ENCODE peak calls at places on chromosomes 6 and 20, in nine cellular contexts. G is hepatocyte, S is lower leg skin, Y is AG04450, Q is neural progenitor cell, B is PC-9, X is breast epithelium, D is thyroid gland, F is GM23248. R is an unnamed sample.

GRCh38 chr20:21941941-21942805 is 236.7 kb downstream of the PAX1 start:
- DNase-seq in G (no peak), S (no peak), Y (no peak), Q (no peak), B (no peak), X (no peak), D (no peak), F (no peak), R (no peak)

GRCh38 chr6:144007779-144008500 is at the start of gene PLAGL1:
- DNase-seq in G (peak), S (peak), Y (peak), Q (peak), B (no peak), X (no peak), D (peak), F (peak), R (peak)

GRCh38 chr6:44285552-44286284 is 15.5 kb downstream of the TMEM151B start:
- DNase-seq in G (no peak), S (no peak), Y (no peak), Q (peak), B (no peak), X (no peak), D (no peak), F (peak), R (peak)

GRCh38 chr6:157614026-157614484 is 209.0 kb upstream of the SNX9 start:
- DNase-seq in G (no peak), S (no peak), Y (no peak), Q (no peak), B (peak), X (no peak), D (no peak), F (no peak), R (peak)

GRCh38 chr20:51036827-51037229 is 13.9 kb upstream of the KCNG1 start:
- DNase-seq in G (no peak), S (no peak), Y (no peak), Q (no peak), B (no peak), X (no peak), D (no peak), F (peak), R (peak)

GRCh38 chr6:70590387-70590786 is 23.7 kb downstream of the SDHAF4 start:
- DNase-seq in G (no peak), S (no peak), Y (no peak), Q (no peak), B (peak), X (no peak), D (no peak), F (no peak), R (no peak)

GRCh38 chr6:18823782-18824386 is 436.7 kb downstream of the RNF144B start:
- DNase-seq in G (peak), S (no peak), Y (no peak), Q (peak), B (peak), X (no peak), D (peak), F (peak), R (peak)

GRCh38 chr20:25042531-25043498 is 15.1 kb downstream of the ACSS1 start:
- DNase-seq in G (no peak), S (no peak), Y (no peak), Q (no peak), B (peak), X (no peak), D (peak), F (no peak), R (no peak)

GRCh38 chr6:41573268-41573667 is 27.1 kb downstream of the FOXP4 start:
- DNase-seq in G (no peak), S (no peak), Y (no peak), Q (peak), B (no peak), X (no peak), D (no peak), F (no peak), R (no peak)

GRCh38 chr20:49999329-49999728 is 16.5 kb downstream of the SNAI1 start:
- DNase-seq in G (no peak), S (no peak), Y (no peak), Q (no peak), B (no peak), X (no peak), D (no peak), F (no peak), R (no peak)

GRCh38 chr6:25963426-25964123 is 973 bp downstream of the TRIM38 start:
- DNase-seq in G (no peak), S (no peak), Y (no peak), Q (no peak), B (peak), X (no peak), D (no peak), F (no peak), R (no peak)

GRCh38 chr6:31402324-31403282 is 792 bp upstream of the MICA start:
- DNase-seq in G (peak), S (peak), Y (no peak), Q (no peak), B (no peak), X (peak), D (peak), F (peak), R (no peak)

GRCh38 chr20:10250902-10251301 is 32.3 kb downstream of the SNAP25 start:
- DNase-seq in G (peak), S (no peak), Y (no peak), Q (no peak), B (peak), X (no peak), D (no peak), F (no peak), R (no peak)

GRCh38 chr6:25012657-25013056 is 76.9 kb upstream of the RIPOR2 start:
- DNase-seq in G (no peak), S (no peak), Y (no peak), Q (no peak), B (peak), X (no peak), D (no peak), F (peak), R (peak)

GRCh38 chr20:32702706-32703425 is 29.1 kb upstream of the C20orf203 start:
- DNase-seq in G (no peak), S (no peak), Y (no peak), Q (peak), B (no peak), X (no peak), D (no peak), F (no peak), R (no peak)

GRCh38 chr6:141133346-141133745 is 999.4 kb upstream of the GJE1 start:
- DNase-seq in G (no peak), S (no peak), Y (no peak), Q (no peak), B (no peak), X (no peak), D (no peak), F (no peak), R (no peak)

GRCh38 chr20:19890358-19891117 is 126.6 kb upstream of the NAA20 start:
- DNase-seq in G (peak), S (no peak), Y (no peak), Q (no peak), B (no peak), X (no peak), D (no peak), F (no peak), R (peak)

GRCh38 chr20:2840967-2841531 is 504 bp downstream of the VPS16 start:
- DNase-seq in G (peak), S (peak), Y (peak), Q (peak), B (no peak), X (no peak), D (peak), F (peak), R (peak)

GRCh38 chr6:2768125-2768524 is 2.9 kb downstream of the WRNIP1 start:
- DNase-seq in G (no peak), S (no peak), Y (no peak), Q (no peak), B (no peak), X (no peak), D (no peak), F (no peak), R (no peak)

GRCh38 chr20:58888521-58889333 is 36.2 kb downstream of the GNAS start:
- DNase-seq in G (peak), S (peak), Y (no peak), Q (peak), B (peak), X (peak), D (peak), F (peak), R (peak)

GRCh38 chr6:134211297-134211696 is 106.6 kb downstream of the SGK1 start:
- DNase-seq in G (no peak), S (no peak), Y (no peak), Q (no peak), B (no peak), X (no peak), D (no peak), F (no peak), R (no peak)

GRCh38 chr6:111474106-111474505 is 8.9 kb downstream of the REV3L start:
- DNase-seq in G (no peak), S (no peak), Y (no peak), Q (no peak), B (no peak), X (no peak), D (no peak), F (no peak), R (no peak)

GRCh38 chr6:111474771-111475170 is 8.2 kb downstream of the REV3L start:
- DNase-seq in G (no peak), S (no peak), Y (no peak), Q (no peak), B (no peak), X (no peak), D (no peak), F (peak), R (no peak)

GRCh38 chr6:111478749-111479148 is 4.3 kb downstream of the REV3L start:
- DNase-seq in G (peak), S (no peak), Y (no peak), Q (peak), B (peak), X (no peak), D (no peak), F (peak), R (no peak)

GRCh38 chr6:111478064-111478476 is 4.9 kb downstream of the REV3L start:
- DNase-seq in G (no peak), S (no peak), Y (no peak), Q (no peak), B (peak), X (no peak), D (no peak), F (peak), R (no peak)

GRCh38 chr6:111477481-111477938 is 5.5 kb downstream of the REV3L start:
- DNase-seq in G (no peak), S (no peak), Y (no peak), Q (no peak), B (peak), X (no peak), D (no peak), F (peak), R (peak)
- H3K4me3 ChIP-seq in G (no peak), S (no peak), Y (no peak), Q (no peak), B (peak), X (no peak), D (no peak), F (peak), R (peak)

GRCh38 chr20:63452341-63453028 is 20.0 kb downstream of the KCNQ2 start:
- DNase-seq in G (no peak), S (no peak), Y (no peak), Q (no peak), B (no peak), X (no peak), D (no peak), F (no peak), R (no peak)

GRCh38 chr20:63448050-63448449 is 24.4 kb downstream of the KCNQ2 start:
- DNase-seq in G (peak), S (no peak), Y (no peak), Q (no peak), B (no peak), X (no peak), D (no peak), F (no peak), R (no peak)

GRCh38 chr20:63449025-63449424 is 23.4 kb downstream of the KCNQ2 start:
- DNase-seq in G (no peak), S (no peak), Y (no peak), Q (no peak), B (no peak), X (no peak), D (no peak), F (no peak), R (no peak)

GRCh38 chr20:63451821-63452220 is 20.6 kb downstream of the KCNQ2 start:
- DNase-seq in G (no peak), S (no peak), Y (no peak), Q (no peak), B (no peak), X (no peak), D (no peak), F (no peak), R (no peak)

DNA sequence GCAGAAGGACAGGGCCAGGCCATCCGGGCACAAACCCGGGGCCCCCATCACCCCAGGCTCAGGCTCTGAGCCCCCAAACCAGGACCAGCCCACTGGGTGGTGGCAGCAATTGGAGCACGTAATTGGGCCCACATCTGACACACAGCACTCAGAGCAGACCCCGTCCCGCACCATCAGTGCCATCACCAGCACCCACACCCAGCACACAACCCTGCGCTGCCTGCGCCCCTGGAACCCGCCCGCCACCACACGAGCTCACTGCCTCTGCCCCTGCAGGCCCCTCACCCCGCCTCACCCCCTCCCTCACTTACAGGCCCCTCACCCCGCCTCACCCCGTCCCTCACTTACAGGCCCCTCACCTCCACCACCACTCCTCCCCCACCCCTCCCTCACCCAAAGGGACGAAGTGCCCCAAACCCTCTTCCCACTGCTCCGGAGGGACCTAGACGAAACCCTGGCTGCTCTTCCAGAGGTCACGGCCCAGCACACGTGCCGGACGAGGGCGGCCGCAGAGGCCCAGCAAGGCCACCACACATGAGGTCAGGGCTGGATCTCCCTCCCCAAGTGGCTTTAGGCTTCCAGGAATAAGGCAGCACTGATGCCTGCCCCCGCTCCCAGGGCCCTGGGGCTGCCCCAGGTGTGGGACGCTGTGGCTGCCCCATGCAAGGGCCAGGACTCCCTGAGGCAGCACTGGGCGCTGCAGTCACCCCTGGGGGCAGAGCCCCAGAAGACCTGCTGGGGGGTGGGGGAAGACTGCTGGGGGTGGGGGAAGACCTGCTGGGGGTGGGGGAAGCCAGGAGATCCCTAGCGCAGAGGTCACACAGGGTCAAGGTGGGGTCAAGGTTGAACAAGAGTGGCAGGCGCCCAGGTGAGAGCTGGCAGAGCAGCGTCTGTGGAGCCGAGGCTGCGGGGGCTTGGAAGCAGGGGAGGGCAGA is 22.4 kb downstream of the KCNQ2 start:
- DNase-seq in G (no peak), S (no peak), Y (no peak), Q (no peak), B (no peak), X (no peak), D (no peak), F (no peak), R (no peak)
- H3K4me3 ChIP-seq in G (no peak), S (no peak), Y (no peak), Q (no peak), B (no peak), X (no peak), D (no peak), F (no peak), R (no peak)

GRCh38 chr6:161736796-161737292 is 463.0 kb upstream of the AGPAT4 start:
- DNase-seq in G (no peak), S (no peak), Y (no peak), Q (no peak), B (no peak), X (no peak), D (no peak), F (peak), R (peak)
- H3K4me3 ChIP-seq in G (no peak), S (no peak), Y (no peak), Q (no peak), B (no peak), X (no peak), D (no peak), F (no peak), R (no peak)

DNA sequence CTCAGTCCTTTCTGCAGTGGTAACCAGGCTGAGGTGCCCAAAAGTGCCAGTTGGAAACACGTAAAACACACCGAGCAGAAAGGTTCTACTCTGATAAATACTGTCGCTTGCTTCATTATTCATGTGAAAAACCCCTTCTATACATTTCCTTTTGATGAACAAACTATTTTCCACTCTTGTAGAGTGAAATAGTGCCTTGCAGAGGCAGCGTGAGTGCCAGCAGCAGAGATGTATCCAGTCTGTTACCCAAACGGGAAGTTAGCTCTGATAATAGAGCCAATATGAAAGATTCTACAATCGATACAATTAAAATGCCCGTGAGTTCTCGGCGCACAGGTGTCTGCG is 1.5 kb downstream of the ZBTB46 start:
- DNase-seq in G (no peak), S (no peak), Y (no peak), Q (no peak), B (peak), X (no peak), D (no peak), F (no peak), R (no peak)
- H3K4me3 ChIP-seq in G (peak), S (peak), Y (peak), Q (peak), B (no peak), X (peak), D (peak), F (peak), R (peak)

DNA sequence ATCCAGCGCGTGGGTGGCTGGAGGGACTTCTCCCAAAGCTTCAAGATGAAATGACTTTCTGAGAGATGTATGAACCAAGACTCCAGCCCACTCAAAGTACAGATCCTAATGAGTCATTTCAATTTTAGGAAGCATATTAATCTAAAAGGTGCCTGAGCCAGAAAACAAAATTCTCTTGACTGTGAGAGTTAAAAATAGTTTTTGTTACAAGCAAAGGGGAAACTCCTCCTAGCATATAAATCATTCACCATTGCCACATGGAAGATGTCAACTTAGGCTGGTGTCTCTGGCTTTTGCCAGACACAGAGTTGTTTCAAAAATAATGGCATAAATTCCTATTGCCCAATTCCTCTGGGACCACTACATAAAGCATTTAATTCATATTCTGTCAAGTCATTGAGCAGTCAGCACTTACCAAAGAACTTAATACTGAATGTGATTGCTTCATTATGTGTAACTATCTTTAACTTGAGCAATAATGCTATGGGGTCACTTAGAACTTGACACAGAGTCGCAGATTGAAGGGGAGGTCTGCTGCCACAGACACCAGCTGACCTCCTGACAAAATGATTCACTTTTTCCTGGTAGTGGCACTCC is 280.6 kb downstream of the SLC35F1 start:
- DNase-seq in G (peak), S (no peak), Y (no peak), Q (no peak), B (no peak), X (no peak), D (no peak), F (peak), R (no peak)
- H3K4me3 ChIP-seq in G (no peak), S (no peak), Y (no peak), Q (no peak), B (no peak), X (no peak), D (no peak), F (peak), R (no peak)

DNA sequence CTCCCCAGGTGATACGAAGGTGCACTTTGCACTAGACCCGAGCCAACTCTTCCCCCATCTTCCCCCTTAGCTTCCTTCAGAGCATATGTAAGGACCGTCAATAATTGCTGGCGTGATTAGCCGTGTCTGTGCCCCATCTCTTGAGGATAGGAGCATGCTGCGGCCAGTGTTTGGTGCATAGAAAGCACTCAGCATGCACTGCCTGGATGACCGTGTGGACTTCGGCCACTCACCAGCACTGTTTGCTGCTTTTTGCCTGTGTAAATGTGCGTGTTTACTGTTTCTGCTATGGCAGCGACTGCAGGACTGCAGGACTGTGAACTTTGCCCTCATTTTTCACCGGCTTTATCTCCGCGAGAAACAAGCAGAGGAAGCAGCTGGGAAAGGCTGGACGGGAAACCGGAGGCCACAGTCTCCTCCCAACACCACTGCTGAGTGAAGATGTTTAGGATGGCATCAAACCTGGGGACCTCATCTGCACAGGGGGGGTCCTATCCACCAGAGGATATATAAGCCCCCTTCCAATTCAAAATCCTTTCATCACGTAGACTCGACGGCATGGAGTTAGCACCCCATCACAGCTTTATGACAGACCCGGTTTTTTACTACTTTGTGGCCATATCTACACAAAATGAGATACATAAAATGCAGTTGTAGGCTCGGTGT is 150.6 kb upstream of the AFDN start:
- DNase-seq in G (peak), S (no peak), Y (no peak), Q (peak), B (no peak), X (no peak), D (no peak), F (no peak), R (no peak)
- H3K4me3 ChIP-seq in G (no peak), S (no peak), Y (no peak), Q (no peak), B (no peak), X (no peak), D (no peak), F (no peak), R (no peak)

GRCh38 chr6:33081098-33081824 is 5.5 kb downstream of the HLA-DPB1 start:
- DNase-seq in G (no peak), S (no peak), Y (no peak), Q (peak), B (no peak), X (no peak), D (no peak), F (peak), R (no peak)
- H3K4me3 ChIP-seq in G (peak), S (peak), Y (peak), Q (peak), B (no peak), X (peak), D (peak), F (peak), R (peak)

GRCh38 chr6:37569999-37570776 is 70.5 kb upstream of the CCDC167 start:
- DNase-seq in G (no peak), S (no peak), Y (no peak), Q (peak), B (no peak), X (no peak), D (no peak), F (no peak), R (no peak)
- H3K4me3 ChIP-seq in G (no peak), S (no peak), Y (no peak), Q (no peak), B (no peak), X (no peak), D (no peak), F (no peak), R (no peak)

R was measured in foreskin fibroblast.